ENCODE peak calls at places on chromosomes 13 and 19, in nine cellular contexts. A is tibial nerve, S is A549, P is breast epithelium, L is body of pancreas, U is IMR-90, O is heart left ventricle, T is testis, W is adrenal gland. K is an unnamed sample.

GRCh38 chr13:111874981-111875380 is 192.0 kb upstream of the SOX1 start:
- DNase-seq in A (no peak), S (no peak), P (no peak), L (no peak), U (no peak), O (no peak), T (no peak), W (no peak), K (no peak)

GRCh38 chr19:12649941-12650340 is 16.6 kb downstream of the MAN2B1 start:
- DNase-seq in A (no peak), S (no peak), P (no peak), L (no peak), U (no peak), O (no peak), T (no peak), W (no peak), K (no peak)

GRCh38 chr13:101465877-101466276 is 13.4 kb downstream of the ITGBL1 start:
- DNase-seq in A (no peak), S (no peak), P (no peak), L (no peak), U (peak; percentile 77), O (no peak), T (no peak), W (no peak), K (no peak)

GRCh38 chr19:17555929-17556813 is 722 bp downstream of the COLGALT1 start:
- DNase-seq in A (no peak), S (peak; percentile 71), P (no peak), L (peak; percentile 56), U (peak; percentile 44), O (peak; percentile 87), T (peak; percentile 67), W (peak; percentile 76), K (peak; percentile 36)

GRCh38 chr19:588093-588742 is 1.5 kb upstream of the HCN2 start:
- DNase-seq in A (no peak), S (peak; percentile 92), P (peak; percentile 52), L (peak; percentile 50), U (peak; percentile 72), O (peak; percentile 84), T (peak; percentile 88), W (peak; percentile 92), K (peak; percentile 51)

GRCh38 chr19:21704320-21704719 is 63.1 kb downstream of the ZNF100 start:
- DNase-seq in A (no peak), S (no peak), P (no peak), L (no peak), U (no peak), O (no peak), T (no peak), W (no peak), K (no peak)

GRCh38 chr19:36136975-36137686 is 2.7 kb upstream of the CAPNS1 start:
- DNase-seq in A (no peak), S (peak; percentile 95), P (peak; percentile 92), L (peak; percentile 69), U (peak; percentile 23), O (peak; percentile 81), T (no peak), W (peak; percentile 96), K (peak; percentile 89)

GRCh38 chr13:92390217-92390616 is 836.4 kb upstream of the GPC6 start:
- DNase-seq in A (no peak), S (no peak), P (no peak), L (no peak), U (no peak), O (no peak), T (no peak), W (no peak), K (no peak)

GRCh38 chr19:15995536-15995935 is 46.7 kb downstream of the OR10H4 start:
- DNase-seq in A (no peak), S (no peak), P (no peak), L (no peak), U (no peak), O (no peak), T (no peak), W (no peak), K (no peak)

GRCh38 chr13:49421391-49421790 is 22.5 kb downstream of the CAB39L start:
- DNase-seq in A (no peak), S (peak; percentile 29), P (no peak), L (peak; percentile 19), U (no peak), O (no peak), T (peak; percentile 25), W (no peak), K (peak; percentile 16)

GRCh38 chr13:51765142-51765515 is 38.8 kb downstream of the DHRS12 start:
- DNase-seq in A (no peak), S (no peak), P (no peak), L (no peak), U (no peak), O (no peak), T (no peak), W (no peak), K (no peak)

DNA sequence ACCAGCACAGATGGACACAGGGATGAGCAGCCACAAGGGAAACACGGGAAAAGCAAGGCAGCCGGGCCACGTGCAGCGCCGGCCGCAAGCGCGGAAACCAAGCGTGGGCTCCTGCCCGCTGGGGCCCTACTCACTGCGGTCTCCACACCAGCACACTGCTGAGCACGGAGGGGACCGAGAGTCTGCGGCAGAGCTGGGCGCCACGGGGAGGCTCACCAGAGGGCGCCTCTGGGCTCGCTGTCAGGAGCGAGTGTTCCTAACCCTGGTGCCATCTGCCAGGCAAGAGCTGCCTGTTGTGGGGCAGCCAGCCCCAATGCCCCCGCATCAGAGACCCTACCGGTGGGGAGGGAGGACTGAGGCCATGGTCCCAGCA is 26.5 kb downstream of the MPND start:
- DNase-seq in A (no peak), S (no peak), P (no peak), L (peak; percentile 24), U (peak; percentile 26), O (no peak), T (peak; percentile 33), W (peak; percentile 56), K (no peak)
- H3K27ac ChIP-seq in A (peak overlapping the region; percentile 86), S (peak overlapping the region; percentile 59), P (peak overlapping the region; percentile 82), L (peak overlapping the region; percentile 77), U (no peak overlapping the region), O (no peak overlapping the region), T (peak overlapping the region; percentile 50), W (no peak overlapping the region), K (peak overlapping the region; percentile 76)

GRCh38 chr13:44879452-44880058 is 109.7 kb downstream of the NUFIP1 start:
- DNase-seq in A (no peak), S (peak; percentile 52), P (no peak), L (peak; percentile 52), U (peak; percentile 64), O (no peak), T (no peak), W (no peak), K (no peak)

GRCh38 chr13:44874176-44874575 is 115.1 kb downstream of the NUFIP1 start:
- DNase-seq in A (no peak), S (no peak), P (no peak), L (no peak), U (no peak), O (no peak), T (no peak), W (no peak), K (no peak)

GRCh38 chr13:44874886-44875630 is 114.2 kb downstream of the NUFIP1 start:
- DNase-seq in A (no peak), S (no peak), P (no peak), L (no peak), U (no peak), O (no peak), T (no peak), W (no peak), K (no peak)

GRCh38 chr13:44873486-44873885 is 115.8 kb downstream of the NUFIP1 start:
- DNase-seq in A (no peak), S (no peak), P (no peak), L (peak; percentile 65), U (no peak), O (no peak), T (no peak), W (no peak), K (no peak)

GRCh38 chr13:44876782-44877324 is 112.4 kb downstream of the NUFIP1 start:
- DNase-seq in A (no peak), S (peak; percentile 26), P (no peak), L (no peak), U (no peak), O (no peak), T (peak; percentile 82), W (no peak), K (no peak)
- TF ChIP-seq CTCF in A (no peak), S (no peak), P (no peak), L (no peak), U (peak; percentile 21), O (no peak), T (peak; percentile 58), W (peak; percentile 13), K (peak; percentile 26)

GRCh38 chr19:34962281-34962944 is 1.6 kb downstream of the ZNF792 start:
- DNase-seq in A (no peak), S (no peak), P (no peak), L (no peak), U (peak; percentile 16), O (peak; percentile 45), T (no peak), W (no peak), K (no peak)
- TF ChIP-seq POLR2A in A (no peak), S (no peak), P (no peak), L (no peak), U (no peak), O (no peak), T (no peak), W (no peak), K (no peak)

DNA sequence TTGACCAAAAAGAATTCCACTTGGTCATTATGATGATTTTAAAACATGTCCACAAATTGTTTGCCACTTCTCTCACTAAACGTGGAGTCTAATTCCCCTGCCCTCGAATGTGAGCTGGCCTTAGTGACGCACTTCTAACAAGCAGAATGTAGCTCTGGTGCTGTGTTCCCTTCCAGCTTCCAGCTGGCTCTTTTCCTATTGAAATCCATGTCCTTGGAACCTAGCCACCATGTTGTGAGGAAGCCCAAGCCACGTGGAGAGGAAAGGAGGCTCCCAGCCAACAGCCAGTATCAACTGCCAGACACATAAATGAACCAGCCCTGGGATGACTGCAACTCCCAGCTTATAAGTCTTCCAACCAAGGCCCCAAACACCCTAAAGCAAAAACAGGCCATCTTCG is 23.6 kb upstream of the CEBPA start:
- DNase-seq in A (no peak), S (no peak), P (no peak), L (no peak), U (no peak), O (no peak), T (no peak), W (no peak), K (no peak)
- H3K27ac ChIP-seq in A (no peak overlapping the region), S (no peak overlapping the region), P (no peak overlapping the region), L (no peak overlapping the region), U (no peak overlapping the region), O (no peak overlapping the region), T (no peak overlapping the region), W (no peak overlapping the region), K (no peak overlapping the region)

K was measured in thyroid gland.